ENCODE peak calls at places on chromosomes 4 and X, in ten cellular contexts. W is smooth muscle cell of the brain vasculature; L is left lung; D is posterior cingulate gyrus; M is activated CD8-positive, alpha-beta memory T cell treated with anti-CD3 and anti-CD28 coated beads, Interleukin-2, amount 50 U/mL, for 4 hours; U is BE2C; N is fibroblast of the aortic adventitia; O is LHCN-M2; Z is astrocyte of the cerebellum; K is T47D. P is an unnamed sample.

GRCh38 chrX:145910017-145910416 is 92.4 kb downstream of the SLITRK2 start:
- DNase-seq in W (no peak), L (no peak), D (no peak), M (no peak), U (no peak), N (no peak), O (no peak), Z (no peak), K (no peak), P (no peak)

GRCh38 chr4:75547647-75548387 is 8.0 kb upstream of the ODAPH start:
- DNase-seq in W (no peak), L (no peak), D (peak; percentile 82), M (no peak), U (peak; percentile 61), N (peak; percentile 58), O (peak; percentile 9), Z (no peak), K (no peak), P (no peak)

GRCh38 chr4:5125326-5125725 is 74.0 kb downstream of the STK32B start:
- DNase-seq in W (no peak), L (no peak), D (no peak), M (no peak), U (peak; percentile 85), N (no peak), O (no peak), Z (no peak), K (no peak), P (no peak)

GRCh38 chr4:110959041-110959643 is 336.3 kb upstream of the PITX2 start:
- DNase-seq in W (no peak), L (no peak), D (no peak), M (no peak), U (no peak), N (peak; percentile 58), O (peak; percentile 74), Z (peak; percentile 9), K (no peak), P (no peak)

GRCh38 chrX:45140812-45141211 is 59.9 kb downstream of the DIPK2B start:
- DNase-seq in W (no peak), L (no peak), D (no peak), M (no peak), U (no peak), N (no peak), O (no peak), Z (no peak), K (no peak), P (no peak)

GRCh38 chr4:948936-949300 is 16.7 kb downstream of the TMEM175 start:
- DNase-seq in W (no peak), L (no peak), D (no peak), M (no peak), U (no peak), N (no peak), O (no peak), Z (no peak), K (no peak), P (no peak)

GRCh38 chr4:110854021-110854678 is 231.3 kb upstream of the PITX2 start:
- DNase-seq in W (peak; percentile 29), L (no peak), D (no peak), M (no peak), U (peak; percentile 11), N (peak; percentile 93), O (peak; percentile 100), Z (peak; percentile 82), K (no peak), P (no peak)

GRCh38 chr4:85722806-85723205 is 247.9 kb downstream of the ARHGAP24 start:
- DNase-seq in W (no peak), L (no peak), D (no peak), M (no peak), U (no peak), N (no peak), O (peak; percentile 74), Z (no peak), K (no peak), P (no peak)

GRCh38 chr4:1533501-1534064 is 127.3 kb upstream of the NKX1-1 start:
- DNase-seq in W (no peak), L (no peak), D (peak; percentile 62), M (no peak), U (no peak), N (no peak), O (no peak), Z (no peak), K (no peak), P (no peak)

GRCh38 chr4:48368389-48368788 is 27.1 kb downstream of the SLAIN2 start:
- DNase-seq in W (no peak), L (no peak), D (no peak), M (no peak), U (no peak), N (no peak), O (no peak), Z (no peak), K (no peak), P (no peak)

GRCh38 chr4:26330946-26331345 is 10.1 kb downstream of the RBPJ start:
- DNase-seq in W (no peak), L (no peak), D (no peak), M (no peak), U (no peak), N (no peak), O (no peak), Z (no peak), K (no peak), P (no peak)

GRCh38 chr4:96301727-96302126 is 461.8 kb downstream of the PDHA2 start:
- DNase-seq in W (no peak), L (no peak), D (no peak), M (no peak), U (no peak), N (no peak), O (no peak), Z (no peak), K (no peak), P (no peak)

GRCh38 chr4:41426523-41426922 is 111.4 kb upstream of the LIMCH1 start:
- DNase-seq in W (no peak), L (no peak), D (no peak), M (no peak), U (no peak), N (no peak), O (no peak), Z (no peak), K (no peak), P (peak; percentile 57)

GRCh38 chr4:165625281-165625680 is 246.5 kb downstream of the CPE start:
- DNase-seq in W (no peak), L (no peak), D (no peak), M (no peak), U (no peak), N (peak; percentile 45), O (no peak), Z (no peak), K (no peak), P (no peak)

GRCh38 chr4:62482355-62482754 is 1282.2 kb downstream of the ADGRL3 start:
- DNase-seq in W (no peak), L (no peak), D (no peak), M (no peak), U (no peak), N (no peak), O (no peak), Z (no peak), K (no peak), P (no peak)

GRCh38 chrX:107146670-107147069 is 28.0 kb upstream of the RBM41 start:
- DNase-seq in W (no peak), L (no peak), D (no peak), M (no peak), U (no peak), N (peak; percentile 11), O (peak; percentile 30), Z (no peak), K (no peak), P (no peak)

GRCh38 chr4:168866635-168867034 is 143.4 kb downstream of the CBR4 start:
- DNase-seq in W (no peak), L (no peak), D (no peak), M (no peak), U (no peak), N (no peak), O (no peak), Z (no peak), K (no peak), P (no peak)

GRCh38 chr4:3729885-3730226 is 36.3 kb upstream of the ADRA2C start:
- DNase-seq in W (no peak), L (no peak), D (no peak), M (no peak), U (no peak), N (no peak), O (no peak), Z (no peak), K (no peak), P (no peak)

GRCh38 chrX:51178352-51178751 is 154.3 kb upstream of the NUDT10 start:
- DNase-seq in W (no peak), L (no peak), D (no peak), M (no peak), U (no peak), N (no peak), O (no peak), Z (no peak), K (no peak), P (no peak)

GRCh38 chr4:723706-724105 is 18.1 kb downstream of the PCGF3 start:
- DNase-seq in W (no peak), L (no peak), D (no peak), M (no peak), U (no peak), N (no peak), O (peak; percentile 97), Z (no peak), K (no peak), P (no peak)

GRCh38 chrX:576904-577303 is 53.7 kb upstream of the SHOX start:
- DNase-seq in W (no peak), L (no peak), D (no peak), M (no peak), U (no peak), N (no peak), O (no peak), Z (no peak), K (no peak), P (no peak)

GRCh38 chr4:135672202-135672601 is 1470.6 kb upstream of the PABPC4L start:
- DNase-seq in W (no peak), L (no peak), D (no peak), M (no peak), U (no peak), N (no peak), O (no peak), Z (no peak), K (no peak), P (no peak)

GRCh38 chr4:142960134-142960533 is 114.0 kb upstream of the INPP4B start:
- DNase-seq in W (no peak), L (no peak), D (no peak), M (no peak), U (no peak), N (peak; percentile 2), O (peak; percentile 41), Z (no peak), K (no peak), P (no peak)

GRCh38 chr4:133190098-133190497 is 41.0 kb downstream of the PCDH10 start:
- DNase-seq in W (no peak), L (no peak), D (no peak), M (no peak), U (peak; percentile 41), N (no peak), O (peak; percentile 35), Z (no peak), K (no peak), P (no peak)

GRCh38 chrX:17859609-17860178 is 1.4 kb downstream of the RAI2 start:
- DNase-seq in W (no peak), L (no peak), D (peak; percentile 86), M (peak; percentile 33), U (no peak), N (peak; percentile 2), O (no peak), Z (no peak), K (no peak), P (no peak)

GRCh38 chr4:48216563-48216962 is 53.1 kb downstream of the TEC start:
- DNase-seq in W (no peak), L (no peak), D (no peak), M (no peak), U (no peak), N (no peak), O (no peak), Z (no peak), K (no peak), P (no peak)

GRCh38 chr4:108287834-108288413 is 119.2 kb upstream of the LEF1 start:
- DNase-seq in W (no peak), L (no peak), D (no peak), M (no peak), U (no peak), N (no peak), O (no peak), Z (no peak), K (no peak), P (no peak)

GRCh38 chr4:109969087-109969486 is 56.4 kb downstream of the EGF start:
- DNase-seq in W (no peak), L (no peak), D (no peak), M (no peak), U (no peak), N (no peak), O (no peak), Z (no peak), K (no peak), P (no peak)

P was measured in glomerular endothelial cell.